ENCODE peak calls at places on chromosome 16, in nine cellular contexts. E is OCI-LY7, L is HCT116, I is SK-N-SH, B is neural progenitor cell, U is PC-3, P is hepatocyte, R is GM23338, F is MM.1S. M is an unnamed sample.
A peak's percentile ranks its signal among the peaks of the same experiment; 100 is the strongest.

GRCh38 chr16:49924078-49924477 is 68.2 kb upstream of the ZNF423 start:
- DNase-seq in E (peak; percentile 28), L (peak; percentile 27), I (no peak), B (no peak), U (peak; percentile 4), P (no peak), R (peak; percentile 27), F (peak; percentile 11), M (no peak)

GRCh38 chr16:68961778-68962402 is 118.6 kb downstream of the TANGO6 start:
- DNase-seq in E (no peak), L (no peak), I (no peak), B (no peak), U (no peak), P (no peak), R (no peak), F (no peak), M (no peak)

GRCh38 chr16:14354561-14355351 is 275.3 kb downstream of the PARN start:
- DNase-seq in E (peak; percentile 97), L (no peak), I (no peak), B (no peak), U (no peak), P (no peak), R (no peak), F (peak; percentile 90), M (peak; percentile 56)

GRCh38 chr16:27977966-27978365 is 85.5 kb downstream of the GSG1L start:
- DNase-seq in E (no peak), L (no peak), I (no peak), B (no peak), U (no peak), P (no peak), R (no peak), F (no peak), M (peak; percentile 81)

GRCh38 chr16:31333686-31334649 is 21.0 kb upstream of the ITGAX start:
- DNase-seq in E (peak; percentile 51), L (peak; percentile 52), I (peak; percentile 22), B (peak; percentile 43), U (peak; percentile 29), P (peak; percentile 45), R (peak; percentile 71), F (peak; percentile 15), M (peak; percentile 24)

GRCh38 chr16:88058817-88059216 is 107.6 kb downstream of the BANP start:
- DNase-seq in E (no peak), L (no peak), I (no peak), B (peak; percentile 1), U (no peak), P (no peak), R (no peak), F (no peak), M (no peak)

GRCh38 chr16:27253526-27253930 is 15.0 kb downstream of the NSMCE1 start:
- DNase-seq in E (no peak), L (peak; percentile 65), I (no peak), B (no peak), U (peak; percentile 77), P (no peak), R (no peak), F (no peak), M (peak; percentile 93)

GRCh38 chr16:62445909-62446308 is 409.7 kb upstream of the CDH8 start:
- DNase-seq in E (no peak), L (no peak), I (no peak), B (no peak), U (no peak), P (peak; percentile 9), R (no peak), F (no peak), M (no peak)

GRCh38 chr16:69411064-69411985 is 13.1 kb upstream of the CYB5B start:
- DNase-seq in E (no peak), L (no peak), I (no peak), B (no peak), U (no peak), P (no peak), R (no peak), F (no peak), M (no peak)

GRCh38 chr16:17744903-17745581 is 274.3 kb upstream of the XYLT1 start:
- DNase-seq in E (no peak), L (no peak), I (no peak), B (peak; percentile 76), U (no peak), P (no peak), R (peak; percentile 82), F (no peak), M (no peak)

GRCh38 chr16:65548470-65548869 is 426.6 kb upstream of the CDH11 start:
- DNase-seq in E (no peak), L (no peak), I (peak; percentile 45), B (peak; percentile 38), U (no peak), P (no peak), R (peak; percentile 39), F (no peak), M (peak; percentile 39)

GRCh38 chr16:66266436-66267286 is 99.8 kb upstream of the CDH5 start:
- DNase-seq in E (no peak), L (no peak), I (peak; percentile 87), B (peak; percentile 48), U (no peak), P (peak; percentile 71), R (peak; percentile 28), F (no peak), M (peak; percentile 96)

GRCh38 chr16:46573008-46573833 is 48.0 kb downstream of the SHCBP1 start:
- DNase-seq in E (no peak), L (no peak), I (no peak), B (no peak), U (peak; percentile 58), P (no peak), R (no peak), F (no peak), M (peak; percentile 59)

GRCh38 chr16:27237229-27238015 is 31.1 kb downstream of the NSMCE1 start:
- DNase-seq in E (peak; percentile 53), L (no peak), I (peak; percentile 68), B (peak; percentile 18), U (no peak), P (peak; percentile 8), R (peak; percentile 23), F (no peak), M (no peak)

GRCh38 chr16:30447512-30448226 is 2.0 kb upstream of the SEPHS2 start:
- DNase-seq in E (no peak), L (no peak), I (no peak), B (no peak), U (no peak), P (peak; percentile 40), R (no peak), F (no peak), M (no peak)

GRCh38 chr16:83769397-83770008 is 38.3 kb upstream of the HSBP1 start:
- DNase-seq in E (peak; percentile 21), L (no peak), I (no peak), B (no peak), U (no peak), P (no peak), R (peak; percentile 30), F (no peak), M (no peak)

GRCh38 chr16:785563-786535 is 2.3 kb downstream of the RPUSD1 start:
- DNase-seq in E (peak; percentile 75), L (no peak), I (peak; percentile 86), B (peak; percentile 89), U (peak; percentile 48), P (peak; percentile 85), R (peak; percentile 93), F (peak; percentile 53), M (peak; percentile 71)

GRCh38 chr16:83517398-83517797 is 290.4 kb upstream of the HSBP1 start:
- DNase-seq in E (no peak), L (no peak), I (no peak), B (no peak), U (no peak), P (no peak), R (peak; percentile 4), F (no peak), M (no peak)

GRCh38 chr16:17116595-17117322 is 354.0 kb downstream of the XYLT1 start:
- DNase-seq in E (no peak), L (no peak), I (no peak), B (no peak), U (no peak), P (no peak), R (no peak), F (no peak), M (no peak)

GRCh38 chr16:19898924-19899604 is 14.4 kb upstream of the GPRC5B start:
- DNase-seq in E (peak; percentile 45), L (peak; percentile 57), I (peak; percentile 64), B (peak; percentile 72), U (peak; percentile 69), P (peak; percentile 73), R (peak; percentile 90), F (peak; percentile 48), M (peak; percentile 64)

GRCh38 chr16:68434654-68435210 is 13.6 kb downstream of the SMPD3 start:
- DNase-seq in E (no peak), L (no peak), I (no peak), B (no peak), U (peak; percentile 37), P (peak; percentile 28), R (no peak), F (no peak), M (no peak)

GRCh38 chr16:83715217-83715920 is 92.4 kb upstream of the HSBP1 start:
- DNase-seq in E (no peak), L (no peak), I (no peak), B (no peak), U (no peak), P (no peak), R (no peak), F (no peak), M (no peak)

GRCh38 chr16:8577678-8578304 is 12.5 kb downstream of the TMEM114 start:
- DNase-seq in E (no peak), L (no peak), I (no peak), B (no peak), U (no peak), P (no peak), R (no peak), F (no peak), M (no peak)

GRCh38 chr16:10931977-10932632 is 10.2 kb downstream of the DEXI start:
- DNase-seq in E (no peak), L (no peak), I (no peak), B (no peak), U (no peak), P (no peak), R (no peak), F (no peak), M (no peak)
- TF ChIP-seq EZH2phosphoT487 in E (no peak), L (no peak), I (no peak), B (no peak), U (no peak), P (no peak), R (no peak), F (no peak), M (no peak)

GRCh38 chr16:81817296-81817695 is 38.2 kb downstream of the PLCG2 start:
- DNase-seq in E (no peak), L (no peak), I (no peak), B (no peak), U (no peak), P (no peak), R (no peak), F (peak; percentile 62), M (no peak)
- H3K79me2 ChIP-seq in E (peaks cover 88% of the 10 kb centered on the region), L (peaks cover 4% of the 10 kb centered on the region), I (no peaks in the 10 kb centered on the region), B (no peaks in the 10 kb centered on the region), U (no peaks in the 10 kb centered on the region), P (no peaks in the 10 kb centered on the region), R (no peaks in the 10 kb centered on the region), F (peaks cover 41% of the 10 kb centered on the region), M (no peaks in the 10 kb centered on the region)

GRCh38 chr16:85750827-85751641 is at the start of gene C16orf74:
- DNase-seq in E (peak; percentile 45), L (no peak), I (peak; percentile 90), B (peak; percentile 82), U (peak; percentile 71), P (peak; percentile 80), R (peak; percentile 69), F (peak; percentile 14), M (peak; percentile 83)
- TF ChIP-seq EZH2phosphoT487 in E (no peak), L (no peak), I (no peak), B (no peak), U (no peak), P (no peak), R (no peak), F (no peak), M (no peak)

GRCh38 chr16:4475880-4476790 is at the start of gene HMOX2:
- DNase-seq in E (peak; percentile 96), L (peak; percentile 90), I (peak; percentile 94), B (peak; percentile 94), U (peak; percentile 93), P (peak; percentile 97), R (peak; percentile 94), F (peak; percentile 95), M (peak; percentile 95)
- H3K79me2 ChIP-seq in E (peaks cover 70% of the 10 kb centered on the region), L (peaks cover 79% of the 10 kb centered on the region), I (peaks cover 87% of the 10 kb centered on the region), B (peaks cover 23% of the 10 kb centered on the region), U (peaks cover 66% of the 10 kb centered on the region), P (peaks cover 56% of the 10 kb centered on the region), R (peaks cover 48% of the 10 kb centered on the region), F (peaks cover 38% of the 10 kb centered on the region), M (peaks cover 48% of the 10 kb centered on the region)

M was measured in GM23248.